ENCODE peak calls at places on chromosomes 16 and 17, in six cellular contexts. P, I, B, G, D and A are unnamed samples.

GRCh38 chr17:75616521-75617122 is 16.6 kb upstream of the SMIM5 start:
- DNase-seq in P (no peak), I (no peak), B (no peak), G (no peak), D (no peak), A (no peak)

GRCh38 chr16:77408607-77409006 is 26.2 kb downstream of the ADAMTS18 start:
- DNase-seq in P (no peak), I (no peak), B (no peak), G (no peak), D (no peak), A (no peak)

GRCh38 chr17:9676742-9677387 is 31.5 kb downstream of the USP43 start:
- DNase-seq in P (no peak), I (no peak), B (no peak), G (no peak), D (no peak), A (peak; percentile 95)

GRCh38 chr16:84999200-84999599 is 12.1 kb downstream of the ZDHHC7 start:
- DNase-seq in P (no peak), I (no peak), B (no peak), G (no peak), D (no peak), A (no peak)

GRCh38 chr17:48472485-48473281 is 42.7 kb upstream of the SKAP1 start:
- DNase-seq in P (peak; percentile 39), I (no peak), B (no peak), G (peak; percentile 32), D (no peak), A (peak; percentile 50)

GRCh38 chr16:82639263-82639662 is 12.5 kb downstream of the CDH13 start:
- DNase-seq in P (no peak), I (no peak), B (no peak), G (no peak), D (no peak), A (no peak)

GRCh38 chr16:76926595-76926994 is 264.4 kb upstream of the MON1B start:
- DNase-seq in P (no peak), I (no peak), B (no peak), G (no peak), D (no peak), A (no peak)

GRCh38 chr17:79809530-79810137 is 12.8 kb upstream of the CBX8 start:
- DNase-seq in P (peak; percentile 26), I (no peak), B (no peak), G (no peak), D (no peak), A (no peak)

GRCh38 chr16:81649561-81649960 is 129.5 kb upstream of the PLCG2 start:
- DNase-seq in P (no peak), I (no peak), B (no peak), G (no peak), D (no peak), A (no peak)

GRCh38 chr17:69575346-69575761 is 160.9 kb downstream of the MAP2K6 start:
- DNase-seq in P (peak; percentile 43), I (no peak), B (no peak), G (peak; percentile 53), D (no peak), A (peak; percentile 68)